ENCODE peak calls at places on chromosomes 4 and X, in five cellular contexts. Y, Z, L, U and R are unnamed samples.

GRCh38 chrX:39652336-39652735 is 445.4 kb downstream of the BCOR start:
- DNase-seq in Z (peak; percentile 25), L (no peak), Y (peak; percentile 14), U (peak; percentile 19), R (no peak)

GRCh38 chrX:38110231-38110630 is 103.9 kb downstream of the SYTL5 start:
- DNase-seq in L (no peak), Z (no peak), Y (peak; percentile 45), U (no peak), R (no peak)

GRCh38 chrX:39871648-39872047 is 226.1 kb downstream of the BCOR start:
- DNase-seq in Y (no peak), L (no peak), U (no peak), Z (no peak), R (no peak)

GRCh38 chr4:173528378-173529321 is 1.4 kb downstream of the HAND2 start:
- DNase-seq in Z (no peak), L (no peak), U (no peak), Y (no peak), R (no peak)

GRCh38 chrX:630007-630921 is at the start of gene SHOX:
- DNase-seq in L (no peak), U (no peak), Y (no peak), Z (no peak), R (no peak)

GRCh38 chr4:118281611-118282442 is 71.0 kb downstream of the PRSS12 start:
- DNase-seq in Y (peak; percentile 63), U (peak; percentile 20), L (no peak), Z (no peak), R (no peak)

GRCh38 chrX:79366888-79367749 is at the start of gene ITM2A:
- DNase-seq in L (peak; percentile 22), Z (no peak), U (peak; percentile 12), Y (no peak), R (no peak)

GRCh38 chr4:8201341-8201781 is 2.3 kb downstream of the SH3TC1 start:
- DNase-seq in U (no peak), Z (no peak), L (peak; percentile 33), Y (no peak), R (no peak)

GRCh38 chr4:6379787-6380745 is 92.3 kb downstream of the PPP2R2C start:
- DNase-seq in Y (no peak), Z (no peak), L (no peak), U (no peak), R (no peak)

GRCh38 chr4:75633846-75634245 is 3.5 kb upstream of the CDKL2 start:
- DNase-seq in Y (peak; percentile 40), Z (no peak), U (no peak), L (no peak), R (no peak)

GRCh38 chrX:110038900-110039299 is 36.0 kb downstream of the TMEM164 start:
- DNase-seq in Z (no peak), L (no peak), Y (no peak), U (no peak), R (no peak)

GRCh38 chrX:39336709-39337294 is 535.5 kb downstream of the MID1IP1 start:
- DNase-seq in L (no peak), Y (no peak), Z (no peak), U (no peak), R (no peak)

GRCh38 chr4:37946503-37947179 is 13.6 kb upstream of the PTTG2 start:
- DNase-seq in L (peak; percentile 39), U (peak; percentile 38), Y (no peak), Z (no peak), R (no peak)

GRCh38 chrX:78119521-78120227 is 15.6 kb downstream of the PGK1 start:
- DNase-seq in Z (no peak), L (no peak), U (no peak), Y (no peak), R (no peak)

GRCh38 chr4:139628184-139629012 is 37.2 kb upstream of the MGST2 start:
- DNase-seq in Z (no peak), U (no peak), L (peak; percentile 36), Y (no peak), R (no peak)

GRCh38 chrX:110992611-110993010 is 103.4 kb upstream of the PAK3 start:
- DNase-seq in Y (peak; percentile 13), Z (peak; percentile 10), U (no peak), L (no peak), R (no peak)

GRCh38 chr4:159764343-159764952 is 661.6 kb downstream of the RAPGEF2 start:
- DNase-seq in L (no peak), Z (peak; percentile 8), U (no peak), Y (no peak), R (no peak)

GRCh38 chr4:186726440-186727148 is 2.9 kb upstream of the FAT1 start:
- DNase-seq in L (peak; percentile 74), U (no peak), Z (peak; percentile 53), Y (peak; percentile 80), R (peak; percentile 41)

GRCh38 chr4:76659103-76659490 is 224.1 kb downstream of the SHROOM3 start:
- DNase-seq in L (no peak), U (no peak), Z (no peak), Y (peak; percentile 55), R (no peak)

GRCh38 chrX:39161856-39162255 is 360.6 kb downstream of the MID1IP1 start:
- DNase-seq in Z (no peak), Y (no peak), L (no peak), U (no peak), R (no peak)

GRCh38 chr4:39976945-39977488 is 694 bp downstream of the PDS5A start:
- DNase-seq in U (peak; percentile 29), Z (no peak), Y (no peak), L (peak; percentile 65), R (peak; percentile 15)

GRCh38 chrX:106726485-106727437 is at the start of gene RNF128:
- DNase-seq in U (peak; percentile 67), Z (peak; percentile 24), L (peak; percentile 79), Y (peak; percentile 26), R (no peak)

GRCh38 chr4:8656711-8657380 is 64.3 kb downstream of the CPZ start:
- DNase-seq in Y (no peak), U (no peak), Z (no peak), L (no peak), R (no peak)

GRCh38 chr4:133641191-133641590 is 492.1 kb downstream of the PCDH10 start:
- DNase-seq in U (no peak), L (no peak), Z (no peak), Y (no peak), R (no peak)

GRCh38 chr4:123826896-123827295 is 430.3 kb downstream of the SPRY1 start:
- DNase-seq in L (no peak), U (peak; percentile 47), Z (no peak), Y (peak; percentile 66), R (no peak)

GRCh38 chrX:48782795-48783194 is 3.6 kb upstream of the GATA1 start:
- DNase-seq in L (peak; percentile 33), U (no peak), Y (no peak), Z (no peak), R (no peak)

GRCh38 chr4:26583865-26584652 is at the start of gene TBC1D19:
- DNase-seq in Y (peak; percentile 85), L (peak; percentile 89), Z (peak; percentile 72), U (peak; percentile 93), R (peak; percentile 45)
- TF ChIP-seq POLR2A in Y (no peak), L (peak; percentile 39), Z (no peak), U (peak; percentile 31), R (peak; percentile 42)

DNA sequence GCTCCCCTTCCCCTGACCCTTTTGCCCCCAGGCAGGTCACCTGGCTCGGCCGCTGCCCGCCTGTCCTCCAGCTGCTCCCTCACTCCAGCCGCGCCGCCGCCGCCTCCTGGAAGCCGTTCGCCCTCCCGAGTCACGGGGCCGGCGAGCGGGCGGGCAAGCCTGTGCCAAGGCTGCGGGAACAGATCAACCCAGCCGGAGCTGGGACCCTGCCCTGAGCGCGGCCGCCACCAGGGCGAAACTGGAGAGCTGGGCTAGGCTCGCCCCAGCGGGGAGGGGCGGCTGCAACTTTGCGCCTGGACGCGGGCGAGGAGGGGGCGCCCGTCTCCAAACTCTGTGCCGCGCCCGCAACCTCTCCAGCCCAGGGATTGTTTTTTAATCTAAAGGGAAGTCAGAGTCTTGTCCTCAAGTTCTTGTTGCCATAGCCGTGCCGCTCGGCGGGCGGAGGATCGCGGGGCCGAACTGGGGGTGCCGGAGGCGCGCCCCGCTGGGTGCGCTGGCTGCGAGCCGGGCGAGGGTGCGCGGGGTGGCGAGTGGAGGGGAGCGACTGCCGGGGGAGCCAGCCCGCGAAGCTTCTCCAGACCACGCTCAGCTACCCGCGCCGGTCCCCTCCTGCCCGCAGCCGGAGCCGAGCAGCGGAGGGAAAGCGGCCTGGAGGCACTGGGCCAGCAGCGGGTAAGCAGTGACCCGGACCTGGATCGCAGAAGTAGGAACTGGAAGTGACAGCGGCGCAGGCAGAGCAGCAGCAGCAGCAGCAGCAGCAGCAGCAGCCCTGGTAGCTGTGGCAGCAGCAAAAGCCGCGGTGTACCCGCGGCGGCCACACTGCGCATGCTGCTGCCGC is 13.4 kb downstream of the ARHGEF6 start:
- DNase-seq in Z (peak; percentile 53), U (peak; percentile 75), L (peak; percentile 69), Y (peak; percentile 37), R (peak; percentile 26)
- TF ChIP-seq POLR2A in Z (no peak), U (peak; percentile 18), L (no peak), Y (no peak), R (peak; percentile 31)

GRCh38 chrX:7586126-7586525 is 256.8 kb upstream of the VCX start:
- DNase-seq in Z (no peak), U (no peak), L (no peak), Y (peak; percentile 35), R (no peak)

GRCh38 chrX:7574325-7574724 is 268.6 kb upstream of the VCX start:
- DNase-seq in Y (no peak), Z (no peak), U (no peak), L (no peak), R (no peak)

GRCh38 chrX:7582191-7582590 is 260.8 kb upstream of the VCX start:
- DNase-seq in Y (no peak), L (no peak), U (no peak), Z (no peak), R (no peak)

DNA sequence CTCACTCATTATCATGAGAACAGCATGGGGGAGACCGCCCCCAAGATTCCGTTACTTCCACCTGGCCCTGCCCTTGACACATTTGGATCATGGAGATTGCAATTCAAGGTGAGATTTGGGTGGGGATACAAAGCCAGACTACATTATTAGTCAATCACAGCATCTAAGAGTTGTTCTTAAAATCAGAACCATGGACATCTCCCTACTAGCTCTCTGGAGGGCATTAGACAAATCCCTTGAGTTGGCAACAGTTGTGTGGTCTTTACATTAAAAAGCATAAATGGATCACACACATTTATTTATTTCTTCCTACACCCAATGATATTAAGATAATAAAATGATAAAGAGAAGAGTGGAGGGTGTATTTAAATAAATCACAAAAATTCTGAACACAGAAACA is 262.8 kb upstream of the VCX start:
- DNase-seq in Z (no peak), Y (no peak), U (no peak), L (no peak), R (no peak)
- TF ChIP-seq POLR2A in Z (no peak), Y (no peak), U (no peak), L (no peak), R (no peak)

DNA sequence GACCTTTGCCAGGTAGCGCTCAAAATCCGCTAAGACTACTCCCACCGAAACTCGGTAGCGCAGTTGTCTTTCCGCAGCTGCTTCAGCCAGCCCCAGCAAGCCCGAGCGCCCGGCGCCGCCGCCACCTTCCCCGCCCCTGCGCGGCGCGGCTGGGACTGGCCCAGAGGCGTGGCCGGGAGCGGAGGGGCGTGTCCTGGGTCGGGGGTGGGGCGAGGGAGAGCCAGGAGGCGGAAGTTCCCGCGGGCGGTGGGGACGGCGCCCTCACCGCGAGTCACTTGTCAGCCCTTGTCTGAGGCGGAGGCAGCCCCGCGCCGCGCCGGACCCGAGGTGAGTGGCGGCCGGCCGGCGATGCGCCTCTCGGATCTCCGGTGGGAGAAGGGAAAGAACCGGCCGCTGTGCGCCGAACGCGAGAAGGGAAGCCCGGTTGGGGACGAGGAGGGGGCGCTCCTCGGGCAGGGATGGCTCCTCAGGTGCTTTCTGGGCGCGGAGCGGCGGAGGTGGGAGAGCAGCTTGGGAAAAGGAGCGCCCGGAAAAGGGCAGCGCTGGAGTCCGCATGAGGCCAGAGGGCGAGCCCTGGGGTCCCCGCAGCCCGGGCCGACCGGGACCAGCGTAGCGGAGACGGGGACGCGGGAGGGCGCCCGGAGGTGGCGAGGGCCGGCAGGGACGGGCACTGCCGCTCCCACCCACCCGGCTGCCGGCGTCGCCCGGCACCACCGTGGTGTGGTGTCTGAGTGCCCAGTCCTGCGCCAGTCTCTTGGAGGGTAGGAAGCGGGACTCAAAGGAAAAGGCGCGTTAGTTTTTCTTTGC is at the start of gene PDLIM5:
- DNase-seq in Y (peak; percentile 84), Z (peak; percentile 49), L (peak; percentile 96), U (peak; percentile 87), R (peak; percentile 58)
- TF ChIP-seq POLR2A in Y (peak; percentile 96), Z (peak; percentile 81), L (peak; percentile 99), U (peak; percentile 93), R (peak; percentile 89)